ENCODE peak calls at places on chromosomes 2 and 18, in eight cellular contexts. W is activated CD4-positive, alpha-beta memory T cell treated with anti-CD3 and anti-CD28 coated beads, Interleukin-2, amount 10 ng/mL, durations not matched to agents 7 days and 5 days; D is H7; N is cardiac fibroblast; C is GM12864; Q is transverse colon; P is HS-27A; S is activated T-cell treated with anti-CD3 and anti-CD28 coated beads for 1 hour. F is an unnamed sample.

GRCh38 chr2:74505448-74506246 is 1.8 kb downstream of the PCGF1 start:
- DNase-seq in W (no peak), D (no peak), N (no peak), C (no peak), Q (no peak), P (no peak), S (no peak), F (no peak)

GRCh38 chr18:12543697-12544096 is 114.2 kb downstream of the SPIRE1 start:
- DNase-seq in W (no peak), D (no peak), N (no peak), C (no peak), Q (no peak), P (no peak), S (no peak), F (no peak)

GRCh38 chr18:30696201-30696600 is 346.3 kb downstream of the DSC3 start:
- DNase-seq in W (no peak), D (no peak), N (no peak), C (no peak), Q (no peak), P (no peak), S (no peak), F (no peak)

GRCh38 chr18:34592961-34593382 is 117.1 kb upstream of the DTNA start:
- DNase-seq in W (no peak), D (peak), N (peak), C (no peak), Q (peak), P (peak), S (no peak), F (peak)

GRCh38 chr2:42602218-42602936 is 33.9 kb downstream of the MTA3 start:
- DNase-seq in W (no peak), D (peak), N (no peak), C (no peak), Q (peak), P (no peak), S (no peak), F (no peak)

GRCh38 chr2:8554296-8554806 is 127.5 kb upstream of the ID2 start:
- DNase-seq in W (peak), D (no peak), N (no peak), C (no peak), Q (no peak), P (no peak), S (no peak), F (no peak)

GRCh38 chr2:178413472-178414265 is 37.3 kb downstream of the PRKRA start:
- DNase-seq in W (peak), D (peak), N (peak), C (peak), Q (peak), P (peak), S (peak), F (peak)

GRCh38 chr18:37532917-37533316 is 32.7 kb downstream of the CELF4 start:
- DNase-seq in W (no peak), D (no peak), N (no peak), C (no peak), Q (no peak), P (no peak), S (no peak), F (no peak)

GRCh38 chr2:191977754-191978153 is 130.9 kb upstream of the CAVIN2 start:
- DNase-seq in W (no peak), D (no peak), N (no peak), C (no peak), Q (no peak), P (no peak), S (no peak), F (no peak)

GRCh38 chr18:45930953-45931352 is 36.2 kb downstream of the EPG5 start:
- DNase-seq in W (no peak), D (no peak), N (no peak), C (no peak), Q (no peak), P (no peak), S (no peak), F (no peak)

GRCh38 chr2:5845798-5846197 is 153.6 kb downstream of the SOX11 start:
- DNase-seq in W (no peak), D (peak), N (no peak), C (no peak), Q (no peak), P (no peak), S (no peak), F (no peak)

GRCh38 chr18:49921278-49922037 is 108.1 kb upstream of the ACAA2 start:
- DNase-seq in W (no peak), D (no peak), N (no peak), C (no peak), Q (no peak), P (no peak), S (no peak), F (no peak)

GRCh38 chr2:203819434-203820133 is 48.0 kb upstream of the CTLA4 start:
- DNase-seq in W (no peak), D (no peak), N (no peak), C (no peak), Q (no peak), P (no peak), S (no peak), F (no peak)

GRCh38 chr2:64399521-64399920 is 54.4 kb upstream of the LGALSL start:
- DNase-seq in W (no peak), D (no peak), N (no peak), C (no peak), Q (no peak), P (no peak), S (no peak), F (no peak)

GRCh38 chr2:85902496-85902895 is 13.7 kb upstream of the ST3GAL5 start:
- DNase-seq in W (no peak), D (no peak), N (no peak), C (no peak), Q (no peak), P (no peak), S (no peak), F (no peak)

GRCh38 chr2:181178823-181179412 is 198.5 kb downstream of the UBE2E3 start:
- DNase-seq in W (peak), D (peak), N (no peak), C (no peak), Q (peak), P (no peak), S (no peak), F (peak)

GRCh38 chr2:12763486-12763885 is 46.8 kb downstream of the TRIB2 start:
- DNase-seq in W (no peak), D (no peak), N (no peak), C (no peak), Q (no peak), P (no peak), S (no peak), F (no peak)

GRCh38 chr2:162123806-162124758 is 28.0 kb downstream of the GCG start:
- DNase-seq in W (no peak), D (peak), N (peak), C (peak), Q (no peak), P (no peak), S (no peak), F (peak)

GRCh38 chr2:105431367-105432088 is 32.7 kb upstream of the FHL2 start:
- DNase-seq in W (no peak), D (no peak), N (peak), C (no peak), Q (peak), P (no peak), S (no peak), F (no peak)

GRCh38 chr2:181364492-181365175 is 92.6 kb upstream of the ITGA4 start:
- DNase-seq in W (no peak), D (no peak), N (peak), C (no peak), Q (no peak), P (no peak), S (no peak), F (no peak)

GRCh38 chr2:65354773-65355172 is 77.6 kb downstream of the SPRED2 start:
- DNase-seq in W (no peak), D (no peak), N (no peak), C (no peak), Q (no peak), P (no peak), S (no peak), F (no peak)

GRCh38 chr2:86201951-86202692 is 2.9 kb downstream of the MRPL35 start:
- DNase-seq in W (no peak), D (no peak), N (peak), C (no peak), Q (no peak), P (no peak), S (no peak), F (peak)

GRCh38 chr2:153808675-153809074 is 63.0 kb upstream of the GALNT13 start:
- DNase-seq in W (no peak), D (no peak), N (no peak), C (no peak), Q (no peak), P (no peak), S (no peak), F (no peak)

GRCh38 chr2:120398961-120399888 is 53.3 kb downstream of the INHBB start:
- DNase-seq in W (peak), D (peak), N (no peak), C (no peak), Q (peak), P (no peak), S (no peak), F (no peak)

F was measured in GM23338.